ENCODE peak calls at places on chromosomes 13 and 19, in nine cellular contexts. One of them, this sample, is unnamed.

GRCh38 chr19:52898101-52898500 is 666 bp upstream of the ZNF320 start:
- DNase-seq in WTC11: peak
- DNase-seq in fibroblast of pulmonary artery: no peak
- DNase-seq in adrenal gland: peak
- DNase-seq in uterus: peak
- DNase-seq in psoas muscle: no peak
- DNase-seq in heart left ventricle: peak
- DNase-seq in AG09319: no peak
- DNase-seq in heart right ventricle: peak
- DNase-seq in this sample: no peak

GRCh38 chr19:12665281-12665573 is 1.3 kb downstream of the MAN2B1 start:
- DNase-seq in WTC11: no peak
- DNase-seq in fibroblast of pulmonary artery: no peak
- DNase-seq in adrenal gland: no peak
- DNase-seq in uterus: no peak
- DNase-seq in psoas muscle: peak
- DNase-seq in heart left ventricle: peak
- DNase-seq in AG09319: no peak
- DNase-seq in heart right ventricle: no peak
- DNase-seq in this sample: no peak

GRCh38 chr19:20167020-20167644 is at the start of gene ZNF486:
- DNase-seq in WTC11: peak
- DNase-seq in fibroblast of pulmonary artery: peak
- DNase-seq in adrenal gland: peak
- DNase-seq in uterus: peak
- DNase-seq in psoas muscle: peak
- DNase-seq in heart left ventricle: peak
- DNase-seq in AG09319: peak
- DNase-seq in heart right ventricle: peak
- DNase-seq in this sample: peak

GRCh38 chr13:91346848-91347211 is 657 bp upstream of the MIR17HG start:
- DNase-seq in WTC11: peak
- DNase-seq in fibroblast of pulmonary artery: peak
- DNase-seq in adrenal gland: no peak
- DNase-seq in uterus: no peak
- DNase-seq in psoas muscle: no peak
- DNase-seq in heart left ventricle: no peak
- DNase-seq in AG09319: no peak
- DNase-seq in heart right ventricle: no peak
- DNase-seq in this sample: no peak

GRCh38 chr19:32971012-32971595 is 654 bp downstream of the CEP89 start:
- DNase-seq in WTC11: no peak
- DNase-seq in fibroblast of pulmonary artery: no peak
- DNase-seq in adrenal gland: no peak
- DNase-seq in uterus: no peak
- DNase-seq in psoas muscle: no peak
- DNase-seq in heart left ventricle: no peak
- DNase-seq in AG09319: no peak
- DNase-seq in heart right ventricle: no peak
- DNase-seq in this sample: no peak

GRCh38 chr19:43476606-43477005 is 11.2 kb upstream of the LYPD3 start:
- DNase-seq in WTC11: no peak
- DNase-seq in fibroblast of pulmonary artery: peak
- DNase-seq in adrenal gland: no peak
- DNase-seq in uterus: no peak
- DNase-seq in psoas muscle: no peak
- DNase-seq in heart left ventricle: no peak
- DNase-seq in AG09319: peak
- DNase-seq in heart right ventricle: no peak
- DNase-seq in this sample: no peak

GRCh38 chr19:19820774-19821315 is 705 bp downstream of the ZNF506 start:
- DNase-seq in WTC11: no peak
- DNase-seq in fibroblast of pulmonary artery: no peak
- DNase-seq in adrenal gland: no peak
- DNase-seq in uterus: no peak
- DNase-seq in psoas muscle: no peak
- DNase-seq in heart left ventricle: no peak
- DNase-seq in AG09319: no peak
- DNase-seq in heart right ventricle: no peak
- DNase-seq in this sample: no peak

GRCh38 chr13:44818428-44818827 is 170.8 kb downstream of the NUFIP1 start:
- DNase-seq in WTC11: no peak
- DNase-seq in fibroblast of pulmonary artery: peak
- DNase-seq in adrenal gland: no peak
- DNase-seq in uterus: no peak
- DNase-seq in psoas muscle: no peak
- DNase-seq in heart left ventricle: no peak
- DNase-seq in AG09319: no peak
- DNase-seq in heart right ventricle: no peak
- DNase-seq in this sample: no peak

GRCh38 chr19:46714523-46715106 is 2.3 kb downstream of the PRKD2 start:
- DNase-seq in WTC11: no peak
- DNase-seq in fibroblast of pulmonary artery: no peak
- DNase-seq in adrenal gland: no peak
- DNase-seq in uterus: no peak
- DNase-seq in psoas muscle: no peak
- DNase-seq in heart left ventricle: no peak
- DNase-seq in AG09319: no peak
- DNase-seq in heart right ventricle: no peak
- DNase-seq in this sample: no peak

GRCh38 chr19:16402076-16402475 is 69.7 kb downstream of the EPS15L1 start:
- DNase-seq in WTC11: no peak
- DNase-seq in fibroblast of pulmonary artery: no peak
- DNase-seq in adrenal gland: no peak
- DNase-seq in uterus: no peak
- DNase-seq in psoas muscle: peak
- DNase-seq in heart left ventricle: no peak
- DNase-seq in AG09319: no peak
- DNase-seq in heart right ventricle: no peak
- DNase-seq in this sample: no peak

GRCh38 chr13:65943711-65944110 is 1286.4 kb downstream of the PCDH9 start:
- DNase-seq in WTC11: no peak
- DNase-seq in fibroblast of pulmonary artery: peak
- DNase-seq in adrenal gland: no peak
- DNase-seq in uterus: no peak
- DNase-seq in psoas muscle: no peak
- DNase-seq in heart left ventricle: no peak
- DNase-seq in AG09319: no peak
- DNase-seq in heart right ventricle: no peak
- DNase-seq in this sample: no peak

GRCh38 chr13:47901451-47901850 is 99.6 kb downstream of the SUCLA2 start:
- DNase-seq in WTC11: no peak
- DNase-seq in fibroblast of pulmonary artery: no peak
- DNase-seq in adrenal gland: no peak
- DNase-seq in uterus: no peak
- DNase-seq in psoas muscle: no peak
- DNase-seq in heart left ventricle: no peak
- DNase-seq in AG09319: no peak
- DNase-seq in heart right ventricle: no peak
- DNase-seq in this sample: no peak

GRCh38 chr13:99307247-99307646 is at the start of gene GPR183:
- DNase-seq in WTC11: no peak
- DNase-seq in fibroblast of pulmonary artery: no peak
- DNase-seq in adrenal gland: no peak
- DNase-seq in uterus: no peak
- DNase-seq in psoas muscle: no peak
- DNase-seq in heart left ventricle: no peak
- DNase-seq in AG09319: no peak
- DNase-seq in heart right ventricle: no peak
- DNase-seq in this sample: no peak

DNA sequence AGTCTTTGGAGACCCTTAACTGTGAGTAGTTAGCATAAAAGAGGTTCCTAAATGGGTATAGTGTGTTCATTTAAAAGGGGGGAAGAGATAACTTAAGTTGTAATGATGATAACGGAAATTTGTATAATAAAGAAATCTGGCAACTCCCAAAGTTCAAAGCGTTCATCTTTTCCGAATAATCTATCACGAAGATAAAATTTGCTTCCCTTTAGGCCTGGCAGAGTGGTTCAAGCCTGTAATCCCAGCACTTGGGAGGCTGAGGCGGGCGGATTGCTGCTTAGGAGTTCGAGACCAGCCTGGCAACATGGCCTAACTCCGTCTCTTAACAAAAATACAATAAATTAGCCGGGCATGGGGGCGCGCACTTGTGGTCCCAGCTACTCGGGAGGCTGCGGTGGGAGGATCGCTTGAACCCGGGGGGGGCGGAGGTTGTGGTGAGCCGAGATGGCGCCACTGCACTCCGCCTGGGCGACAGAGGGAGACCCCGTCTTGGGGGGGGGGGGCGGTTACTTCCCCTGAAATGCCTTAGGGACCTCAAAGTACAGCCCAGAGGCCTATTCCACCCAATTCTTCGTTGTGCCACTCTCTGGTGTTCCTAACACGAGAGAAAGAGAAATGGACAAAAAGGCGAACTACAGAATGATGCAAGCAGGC is 888 bp downstream of the N4BP2L2 start:
- DNase-seq in WTC11: peak
- DNase-seq in fibroblast of pulmonary artery: peak
- DNase-seq in adrenal gland: peak
- DNase-seq in uterus: peak
- DNase-seq in psoas muscle: peak
- DNase-seq in heart left ventricle: peak
- DNase-seq in AG09319: no peak
- DNase-seq in heart right ventricle: peak
- DNase-seq in this sample: no peak
- TF ChIP-seq CTCF in WTC11: no peak
- TF ChIP-seq CTCF in fibroblast of pulmonary artery: no peak
- TF ChIP-seq CTCF in adrenal gland: no peak
- TF ChIP-seq CTCF in uterus: no peak
- TF ChIP-seq CTCF in psoas muscle: no peak
- TF ChIP-seq CTCF in heart left ventricle: no peak
- TF ChIP-seq CTCF in AG09319: no peak
- TF ChIP-seq CTCF in heart right ventricle: no peak
- TF ChIP-seq CTCF in this sample: no peak

GRCh38 chr19:4186087-4186993 is 3.9 kb downstream of the ANKRD24 start:
- DNase-seq in WTC11: peak
- DNase-seq in fibroblast of pulmonary artery: peak
- DNase-seq in adrenal gland: peak
- DNase-seq in uterus: peak
- DNase-seq in psoas muscle: peak
- DNase-seq in heart left ventricle: peak
- DNase-seq in AG09319: peak
- DNase-seq in heart right ventricle: peak
- DNase-seq in this sample: peak
- TF ChIP-seq CTCF in WTC11: peak
- TF ChIP-seq CTCF in fibroblast of pulmonary artery: peak
- TF ChIP-seq CTCF in adrenal gland: peak
- TF ChIP-seq CTCF in uterus: peak
- TF ChIP-seq CTCF in psoas muscle: peak
- TF ChIP-seq CTCF in heart left ventricle: peak
- TF ChIP-seq CTCF in AG09319: peak
- TF ChIP-seq CTCF in heart right ventricle: peak
- TF ChIP-seq CTCF in this sample: peak

GRCh38 chr13:60654405-60654804 is 257.4 kb downstream of the TDRD3 start:
- DNase-seq in WTC11: peak
- DNase-seq in fibroblast of pulmonary artery: peak
- DNase-seq in adrenal gland: peak
- DNase-seq in uterus: peak
- DNase-seq in psoas muscle: no peak
- DNase-seq in heart left ventricle: peak
- DNase-seq in AG09319: no peak
- DNase-seq in heart right ventricle: peak
- DNase-seq in this sample: no peak
- TF ChIP-seq CTCF in WTC11: no peak
- TF ChIP-seq CTCF in fibroblast of pulmonary artery: peak
- TF ChIP-seq CTCF in adrenal gland: no peak
- TF ChIP-seq CTCF in uterus: peak
- TF ChIP-seq CTCF in psoas muscle: no peak
- TF ChIP-seq CTCF in heart left ventricle: peak
- TF ChIP-seq CTCF in AG09319: peak
- TF ChIP-seq CTCF in heart right ventricle: peak
- TF ChIP-seq CTCF in this sample: peak

DNA sequence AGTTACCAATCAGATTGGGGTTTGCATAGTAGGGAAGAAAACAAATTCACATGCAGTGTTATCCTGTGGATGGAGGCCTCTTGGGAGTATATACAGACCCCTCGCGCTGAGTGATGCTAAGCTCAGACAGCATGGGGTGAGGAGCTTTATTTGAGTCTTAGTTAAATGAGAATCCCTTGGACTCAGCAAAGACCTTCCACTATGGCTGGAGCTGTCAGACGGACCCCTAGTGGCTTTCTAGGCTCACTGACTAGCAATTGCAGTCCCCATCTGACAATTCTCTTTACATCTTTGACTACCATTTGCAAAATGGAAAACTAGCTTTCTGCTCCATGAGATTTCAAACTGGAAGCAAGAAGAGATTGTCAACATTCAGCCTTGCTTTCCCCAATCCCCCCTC is 90.4 kb downstream of the STOML3 start:
- DNase-seq in WTC11: peak
- DNase-seq in fibroblast of pulmonary artery: no peak
- DNase-seq in adrenal gland: no peak
- DNase-seq in uterus: no peak
- DNase-seq in psoas muscle: no peak
- DNase-seq in heart left ventricle: no peak
- DNase-seq in AG09319: no peak
- DNase-seq in heart right ventricle: no peak
- DNase-seq in this sample: no peak
- TF ChIP-seq CTCF in WTC11: no peak
- TF ChIP-seq CTCF in fibroblast of pulmonary artery: peak
- TF ChIP-seq CTCF in adrenal gland: no peak
- TF ChIP-seq CTCF in uterus: no peak
- TF ChIP-seq CTCF in psoas muscle: no peak
- TF ChIP-seq CTCF in heart left ventricle: no peak
- TF ChIP-seq CTCF in AG09319: no peak
- TF ChIP-seq CTCF in heart right ventricle: no peak
- TF ChIP-seq CTCF in this sample: peak